ENCODE peak calls at places on chromosomes 4 and X, in seven cellular contexts. P, O, W, N, D, U and F are unnamed samples.

GRCh38 chrX:25442501-25442900 is 426.7 kb upstream of the ARX start:
- DNase-seq in P (no peak), O (no peak), W (no peak), N (no peak), D (no peak), U (no peak), F (no peak)

GRCh38 chr4:138614462-138615142 is 372.5 kb upstream of the SLC7A11 start:
- DNase-seq in P (no peak), O (no peak), W (no peak), N (no peak), D (no peak), U (no peak), F (no peak)

GRCh38 chr4:121881213-121881612 is 10.9 kb upstream of the BBS7 start:
- DNase-seq in P (no peak), O (no peak), W (no peak), N (no peak), D (no peak), U (no peak), F (no peak)

GRCh38 chr4:150911326-150911725 is 103.8 kb downstream of the LRBA start:
- DNase-seq in P (no peak), O (no peak), W (no peak), N (no peak), D (no peak), U (no peak), F (no peak)

GRCh38 chr4:76641351-76641750 is 206.3 kb downstream of the SHROOM3 start:
- DNase-seq in P (no peak), O (no peak), W (no peak), N (no peak), D (no peak), U (no peak), F (peak)

GRCh38 chrX:127187095-127187494 is 367.6 kb downstream of the PRR32 start:
- DNase-seq in P (no peak), O (no peak), W (no peak), N (no peak), D (no peak), U (no peak), F (no peak)

GRCh38 chr4:95981591-95981990 is 141.7 kb downstream of the PDHA2 start:
- DNase-seq in P (no peak), O (no peak), W (no peak), N (no peak), D (no peak), U (no peak), F (no peak)

GRCh38 chr4:139082750-139083532 is 67.4 kb downstream of the NOCT start:
- DNase-seq in P (peak), O (peak), W (peak), N (peak), D (peak), U (peak), F (peak)

GRCh38 chr4:59698041-59698440 is 1502.1 kb upstream of the ADGRL3 start:
- DNase-seq in P (no peak), O (no peak), W (no peak), N (no peak), D (no peak), U (no peak), F (no peak)

GRCh38 chr4:83644677-83645639 is 109.0 kb downstream of the GPAT3 start:
- DNase-seq in P (peak), O (no peak), W (peak), N (peak), D (peak), U (peak), F (no peak)

GRCh38 chr4:114316789-114317188 is 281.8 kb upstream of the UGT8 start:
- DNase-seq in P (no peak), O (no peak), W (no peak), N (peak), D (no peak), U (no peak), F (no peak)

GRCh38 chrX:106484233-106484632 is 127.5 kb upstream of the RADX start:
- DNase-seq in P (peak), O (no peak), W (no peak), N (no peak), D (no peak), U (no peak), F (no peak)

GRCh38 chrX:112844250-112844649 is 3.6 kb upstream of the AMOT start:
- DNase-seq in P (no peak), O (no peak), W (no peak), N (no peak), D (no peak), U (no peak), F (no peak)

GRCh38 chr4:3346146-3346545 is 53.3 kb downstream of the RGS12 start:
- DNase-seq in P (peak), O (no peak), W (peak), N (peak), D (peak), U (peak), F (peak)

GRCh38 chrX:134735015-134735414 is 76.7 kb upstream of the PLAC1 start:
- DNase-seq in P (no peak), O (no peak), W (no peak), N (no peak), D (no peak), U (no peak), F (no peak)

GRCh38 chr4:158500054-158500453 is 21.6 kb upstream of the RXFP1 start:
- DNase-seq in P (no peak), O (no peak), W (no peak), N (no peak), D (no peak), U (no peak), F (no peak)

GRCh38 chr4:26273308-26273980 is 47.4 kb upstream of the RBPJ start:
- DNase-seq in P (no peak), O (no peak), W (no peak), N (no peak), D (no peak), U (no peak), F (no peak)

GRCh38 chr4:64230709-64231310 is 178.4 kb downstream of the TECRL start:
- DNase-seq in P (no peak), O (no peak), W (no peak), N (peak), D (peak), U (peak), F (no peak)

GRCh38 chrX:131778269-131779218 is 234.7 kb downstream of the OR13H1 start:
- DNase-seq in P (peak), O (no peak), W (no peak), N (peak), D (no peak), U (no peak), F (no peak)

GRCh38 chr4:128354205-128354821 is 66.7 kb upstream of the PGRMC2 start:
- DNase-seq in P (no peak), O (no peak), W (peak), N (peak), D (no peak), U (no peak), F (peak)

GRCh38 chr4:80259012-80259411 is 7.5 kb upstream of the FGF5 start:
- DNase-seq in P (no peak), O (no peak), W (no peak), N (no peak), D (no peak), U (no peak), F (no peak)

GRCh38 chr4:138007572-138007971 is 234.6 kb downstream of the SLC7A11 start:
- DNase-seq in P (no peak), O (no peak), W (peak), N (peak), D (peak), U (peak), F (peak)

GRCh38 chr4:139245590-139245989 is 34.4 kb downstream of the MGARP start:
- DNase-seq in P (no peak), O (no peak), W (no peak), N (no peak), D (no peak), U (no peak), F (no peak)

GRCh38 chr4:185196437-185196836 is 7.4 kb downstream of the CFAP97 start:
- DNase-seq in P (no peak), O (no peak), W (no peak), N (no peak), D (peak), U (no peak), F (no peak)

GRCh38 chrX:140572724-140573123 is 67.9 kb upstream of the SOX3 start:
- DNase-seq in P (peak), O (peak), W (peak), N (peak), D (no peak), U (peak), F (peak)

GRCh38 chr4:112196446-112196845 is 35.1 kb upstream of the AP1AR start:
- DNase-seq in P (no peak), O (no peak), W (no peak), N (no peak), D (no peak), U (no peak), F (no peak)

GRCh38 chr4:107319386-107319785 is 283.3 kb upstream of the DKK2 start:
- DNase-seq in P (no peak), O (no peak), W (no peak), N (no peak), D (no peak), U (no peak), F (no peak)

GRCh38 chr4:101954351-101954750 is 163.8 kb downstream of the BANK1 start:
- DNase-seq in P (no peak), O (no peak), W (no peak), N (no peak), D (no peak), U (no peak), F (no peak)

GRCh38 chr4:114385195-114385985 is 213.2 kb upstream of the UGT8 start:
- DNase-seq in P (no peak), O (no peak), W (no peak), N (no peak), D (no peak), U (no peak), F (no peak)

GRCh38 chr4:176102414-176102813 is 36.8 kb downstream of the WDR17 start:
- DNase-seq in P (no peak), O (no peak), W (no peak), N (no peak), D (no peak), U (no peak), F (no peak)

GRCh38 chr4:146638801-146639351 is at the start of gene POU4F2:
- DNase-seq in P (no peak), O (peak), W (no peak), N (peak), D (no peak), U (no peak), F (no peak)

GRCh38 chr4:21901831-21902230 is 46.7 kb downstream of the KCNIP4 start:
- DNase-seq in P (no peak), O (no peak), W (no peak), N (no peak), D (no peak), U (no peak), F (no peak)

GRCh38 chrX:111445485-111445884 is 33.5 kb upstream of the DCX start:
- DNase-seq in P (no peak), O (no peak), W (peak), N (peak), D (peak), U (peak), F (peak)

GRCh38 chr4:145130788-145131398 is 32.8 kb downstream of the ABCE1 start:
- DNase-seq in P (no peak), O (no peak), W (no peak), N (no peak), D (no peak), U (no peak), F (no peak)

GRCh38 chrX:82677281-82677680 is 830.8 kb upstream of the POU3F4 start:
- DNase-seq in P (no peak), O (no peak), W (no peak), N (no peak), D (no peak), U (no peak), F (no peak)

GRCh38 chrX:31384471-31384870 is 312.6 kb upstream of the FTHL17 start:
- DNase-seq in P (no peak), O (no peak), W (no peak), N (no peak), D (no peak), U (no peak), F (no peak)
- TF ChIP-seq JUND in P (no peak), O (no peak), W (no peak), N (no peak), D (no peak), U (no peak), F (no peak)

GRCh38 chr4:7911044-7911578 is 28.6 kb downstream of the AFAP1 start:
- DNase-seq in P (no peak), O (no peak), W (no peak), N (peak), D (no peak), U (no peak), F (no peak)
- TF ChIP-seq JUND in P (no peak), O (no peak), W (no peak), N (no peak), D (no peak), U (no peak), F (no peak)

GRCh38 chr4:55237839-55238238 is 108.2 kb upstream of the SRD5A3 start:
- DNase-seq in P (no peak), O (no peak), W (no peak), N (no peak), D (no peak), U (no peak), F (no peak)
- TF ChIP-seq JUND in P (no peak), O (no peak), W (no peak), N (no peak), D (no peak), U (no peak), F (no peak)

GRCh38 chr4:173805884-173806283 is 275.9 kb upstream of the HAND2 start:
- DNase-seq in P (no peak), O (no peak), W (no peak), N (no peak), D (no peak), U (no peak), F (no peak)

GRCh38 chr4:173797296-173797695 is 267.3 kb upstream of the HAND2 start:
- DNase-seq in P (no peak), O (no peak), W (no peak), N (no peak), D (no peak), U (no peak), F (no peak)

GRCh38 chr4:173801876-173802713 is 272.1 kb upstream of the HAND2 start:
- DNase-seq in P (no peak), O (no peak), W (no peak), N (no peak), D (no peak), U (no peak), F (no peak)

GRCh38 chr4:173802714-173803022 is 272.6 kb upstream of the HAND2 start:
- DNase-seq in P (no peak), O (no peak), W (no peak), N (no peak), D (no peak), U (no peak), F (no peak)

GRCh38 chr4:173801361-173801760 is 271.3 kb upstream of the HAND2 start:
- DNase-seq in P (no peak), O (no peak), W (no peak), N (no peak), D (no peak), U (no peak), F (no peak)
- TF ChIP-seq JUND in P (no peak), O (no peak), W (no peak), N (no peak), D (no peak), U (no peak), F (no peak)

DNA sequence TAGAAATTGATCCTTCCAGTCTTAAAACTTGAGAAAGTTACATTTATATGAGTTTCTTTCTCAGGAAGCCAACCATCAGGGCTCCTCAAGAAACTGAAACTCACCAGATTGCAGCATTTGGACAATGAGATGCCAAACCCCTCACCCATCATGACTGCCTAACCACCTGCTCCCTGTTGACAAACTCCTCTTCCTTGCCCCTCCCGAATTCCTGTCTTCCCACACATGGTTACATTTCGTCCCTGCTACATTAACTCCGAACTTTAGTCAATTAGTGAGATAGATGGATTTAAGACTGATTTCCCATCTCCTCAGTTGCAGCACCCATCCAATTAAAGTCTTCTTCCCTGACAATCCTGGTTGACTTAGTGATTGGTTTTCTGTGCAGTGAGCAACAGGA is 118.7 kb downstream of the ZNF330 start:
- DNase-seq in P (no peak), O (no peak), W (no peak), N (no peak), D (no peak), U (no peak), F (no peak)
- TF ChIP-seq JUND in P (no peak), O (no peak), W (no peak), N (no peak), D (no peak), U (no peak), F (no peak)

DNA sequence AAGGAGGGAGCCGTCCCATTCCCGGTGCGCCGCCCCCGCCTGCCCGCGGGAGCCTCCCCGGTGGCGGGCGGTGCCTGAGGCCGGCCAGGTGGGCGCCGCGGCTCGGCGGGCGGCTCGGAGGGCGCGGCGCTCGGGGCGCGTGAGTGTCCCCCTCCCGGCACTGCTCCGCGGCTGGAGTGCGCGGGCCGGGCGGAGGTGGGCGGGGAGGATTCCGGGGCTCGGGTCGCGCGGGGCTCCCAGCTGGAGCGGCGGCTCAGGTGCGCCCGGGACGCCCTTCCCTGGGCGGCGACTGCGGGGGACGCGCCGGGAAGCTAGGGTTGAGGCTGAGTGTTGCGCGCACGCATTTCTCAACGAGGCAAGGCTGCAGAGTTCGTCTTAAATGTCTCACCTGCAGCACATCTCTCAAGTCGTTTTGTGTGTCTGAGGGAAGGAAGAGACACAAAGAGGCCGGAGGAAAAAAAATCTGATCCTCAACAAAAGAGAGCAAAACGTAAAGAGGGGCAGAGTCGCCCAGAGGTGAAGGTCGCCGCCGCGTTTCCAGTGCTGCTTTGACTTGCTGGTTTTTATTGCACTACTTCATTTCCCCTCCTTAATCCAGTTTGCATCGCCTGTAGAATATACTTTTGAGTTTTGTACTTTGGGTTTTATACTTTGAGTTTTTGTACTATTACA is 106.7 kb upstream of the STOX2 start:
- DNase-seq in P (no peak), O (peak), W (no peak), N (no peak), D (no peak), U (no peak), F (no peak)
- TF ChIP-seq JUND in P (no peak), O (no peak), W (no peak), N (no peak), D (no peak), U (no peak), F (no peak)

GRCh38 chr4:7932333-7932732 is 7.3 kb downstream of the AFAP1 start:
- DNase-seq in P (no peak), O (no peak), W (no peak), N (no peak), D (no peak), U (no peak), F (no peak)
- TF ChIP-seq JUND in P (no peak), O (no peak), W (no peak), N (no peak), D (no peak), U (no peak), F (no peak)

DNA sequence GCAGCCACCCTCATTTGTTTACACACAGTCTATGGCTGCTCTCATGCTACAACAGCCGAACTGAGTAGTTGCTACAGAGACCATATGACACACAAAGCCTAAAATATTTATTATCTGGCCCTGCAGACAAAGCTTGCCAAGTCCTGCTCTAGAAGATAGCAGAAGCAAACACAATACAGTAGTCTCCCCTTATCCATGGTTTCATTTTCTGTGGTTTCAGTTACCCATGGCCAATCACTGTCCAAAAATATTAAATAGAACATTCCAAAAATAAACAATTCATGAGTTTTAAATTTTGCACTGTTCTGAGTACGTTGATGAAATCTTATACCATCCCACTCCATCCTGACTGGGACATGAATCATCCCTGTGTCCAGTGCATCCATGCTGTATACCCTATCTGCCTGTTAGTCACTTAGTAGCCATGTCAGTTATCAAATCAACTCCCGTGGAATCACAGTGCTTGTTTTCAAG is 40.2 kb upstream of the ZNF81 start:
- DNase-seq in P (no peak), O (no peak), W (no peak), N (no peak), D (no peak), U (no peak), F (no peak)
- TF ChIP-seq JUND in P (no peak), O (no peak), W (no peak), N (no peak), D (no peak), U (no peak), F (no peak)

DNA sequence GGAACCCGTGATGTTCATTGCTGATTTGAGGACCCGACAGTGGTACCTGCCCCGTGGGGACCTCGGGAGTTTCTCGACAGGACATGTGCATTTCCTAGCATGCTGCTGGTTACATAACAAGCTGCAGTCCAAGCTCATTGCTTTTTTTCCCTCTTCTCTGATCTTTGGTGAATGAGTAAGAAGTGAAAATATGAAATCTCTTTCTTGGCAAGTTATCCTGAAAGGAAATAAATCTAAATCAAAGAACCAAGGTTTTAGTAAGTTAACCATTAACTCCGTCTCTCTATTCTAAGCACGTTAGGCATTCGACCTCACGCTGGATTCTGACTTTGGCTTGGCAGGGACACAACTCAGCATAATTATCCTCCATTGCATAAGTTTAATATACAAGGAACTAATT is 86.6 kb downstream of the STK32B start:
- DNase-seq in P (no peak), O (no peak), W (no peak), N (no peak), D (no peak), U (no peak), F (no peak)
- TF ChIP-seq JUND in P (no peak), O (no peak), W (no peak), N (no peak), D (no peak), U (no peak), F (no peak)